ENCODE peak calls at places on chromosomes 1 and 21, in five cellular contexts. One of them, this sample, is unnamed.
A peak's percentile ranks its signal among the peaks of the same experiment; 100 is the strongest.

GRCh38 chr1:44811234-44811633 is 2.9 kb downstream of the BTBD19 start:
- DNase-seq in adrenal gland: peak; percentile 21
- DNase-seq in IMR-90: no peak
- DNase-seq in endothelial cell of umbilical vein: peak; percentile 34
- DNase-seq in thyroid gland: no peak
- DNase-seq in this sample: no peak

GRCh38 chr21:44953628-44954021 is 13.8 kb downstream of the SLX9 start:
- DNase-seq in adrenal gland: no peak
- DNase-seq in IMR-90: no peak
- DNase-seq in endothelial cell of umbilical vein: no peak
- DNase-seq in thyroid gland: no peak
- DNase-seq in this sample: no peak

GRCh38 chr21:45516671-45517151 is 25.5 kb downstream of the SLC19A1 start:
- DNase-seq in adrenal gland: no peak
- DNase-seq in IMR-90: no peak
- DNase-seq in endothelial cell of umbilical vein: no peak
- DNase-seq in thyroid gland: no peak
- DNase-seq in this sample: no peak

GRCh38 chr1:241839369-241839990 is 8.5 kb upstream of the EXO1 start:
- DNase-seq in adrenal gland: no peak
- DNase-seq in IMR-90: no peak
- DNase-seq in endothelial cell of umbilical vein: no peak
- DNase-seq in thyroid gland: no peak
- DNase-seq in this sample: no peak

GRCh38 chr1:17605582-17606344 is 66.3 kb downstream of the ARHGEF10L start:
- DNase-seq in adrenal gland: no peak
- DNase-seq in IMR-90: peak; percentile 38
- DNase-seq in endothelial cell of umbilical vein: no peak
- DNase-seq in thyroid gland: peak; percentile 86
- DNase-seq in this sample: no peak

GRCh38 chr1:8926707-8927694 is 18.7 kb upstream of the CA6 start:
- DNase-seq in adrenal gland: no peak
- DNase-seq in IMR-90: no peak
- DNase-seq in endothelial cell of umbilical vein: no peak
- DNase-seq in thyroid gland: no peak
- DNase-seq in this sample: no peak

GRCh38 chr1:117060441-117061317 is 553 bp downstream of the TTF2 start:
- DNase-seq in adrenal gland: no peak
- DNase-seq in IMR-90: peak; percentile 34
- DNase-seq in endothelial cell of umbilical vein: peak; percentile 40
- DNase-seq in thyroid gland: peak; percentile 45
- DNase-seq in this sample: no peak

GRCh38 chr1:203038217-203038741 is 12.0 kb downstream of the PPFIA4 start:
- DNase-seq in adrenal gland: peak; percentile 50
- DNase-seq in IMR-90: peak; percentile 78
- DNase-seq in endothelial cell of umbilical vein: no peak
- DNase-seq in thyroid gland: no peak
- DNase-seq in this sample: peak; percentile 24

GRCh38 chr21:18951291-18952038 is 547.9 kb upstream of the TMPRSS15 start:
- DNase-seq in adrenal gland: peak; percentile 44
- DNase-seq in IMR-90: no peak
- DNase-seq in endothelial cell of umbilical vein: no peak
- DNase-seq in thyroid gland: no peak
- DNase-seq in this sample: no peak

GRCh38 chr21:45533731-45534571 is 8.3 kb downstream of the SLC19A1 start:
- DNase-seq in adrenal gland: peak; percentile 70
- DNase-seq in IMR-90: no peak
- DNase-seq in endothelial cell of umbilical vein: no peak
- DNase-seq in thyroid gland: peak; percentile 5
- DNase-seq in this sample: no peak

GRCh38 chr21:38831526-38832467 is 26.1 kb downstream of the ETS2 start:
- DNase-seq in adrenal gland: peak; percentile 85
- DNase-seq in IMR-90: peak; percentile 98
- DNase-seq in endothelial cell of umbilical vein: peak; percentile 18
- DNase-seq in thyroid gland: peak; percentile 58
- DNase-seq in this sample: peak; percentile 35

GRCh38 chr1:178282949-178283367 is 189.1 kb downstream of the RASAL2 start:
- DNase-seq in adrenal gland: no peak
- DNase-seq in IMR-90: peak; percentile 86
- DNase-seq in endothelial cell of umbilical vein: peak; percentile 69
- DNase-seq in thyroid gland: no peak
- DNase-seq in this sample: no peak

GRCh38 chr1:240946926-240947325 is 335.0 kb upstream of the GREM2 start:
- DNase-seq in adrenal gland: peak; percentile 52
- DNase-seq in IMR-90: peak; percentile 54
- DNase-seq in endothelial cell of umbilical vein: peak; percentile 52
- DNase-seq in thyroid gland: no peak
- DNase-seq in this sample: peak; percentile 19

GRCh38 chr1:231966983-231967382 is 340.4 kb downstream of the DISC1 start:
- DNase-seq in adrenal gland: no peak
- DNase-seq in IMR-90: no peak
- DNase-seq in endothelial cell of umbilical vein: no peak
- DNase-seq in thyroid gland: no peak
- DNase-seq in this sample: no peak

GRCh38 chr21:38806153-38806941 is 618 bp downstream of the ETS2 start:
- DNase-seq in adrenal gland: peak; percentile 45
- DNase-seq in IMR-90: no peak
- DNase-seq in endothelial cell of umbilical vein: no peak
- DNase-seq in thyroid gland: peak; percentile 39
- DNase-seq in this sample: peak; percentile 47

GRCh38 chr1:41041866-41042265 is 20.3 kb upstream of the SLFNL1 start:
- DNase-seq in adrenal gland: no peak
- DNase-seq in IMR-90: peak; percentile 58
- DNase-seq in endothelial cell of umbilical vein: no peak
- DNase-seq in thyroid gland: no peak
- DNase-seq in this sample: no peak

GRCh38 chr1:197249324-197249723 is 18.7 kb upstream of the CRB1 start:
- DNase-seq in adrenal gland: no peak
- DNase-seq in IMR-90: no peak
- DNase-seq in endothelial cell of umbilical vein: no peak
- DNase-seq in thyroid gland: no peak
- DNase-seq in this sample: no peak

GRCh38 chr1:1021010-1021845 is 1.3 kb downstream of the AGRN start:
- DNase-seq in adrenal gland: peak; percentile 51
- DNase-seq in IMR-90: peak; percentile 72
- DNase-seq in endothelial cell of umbilical vein: peak; percentile 46
- DNase-seq in thyroid gland: peak; percentile 84
- DNase-seq in this sample: no peak

GRCh38 chr1:108561731-108562326 is 1.9 kb downstream of the EEIG2 start:
- DNase-seq in adrenal gland: peak; percentile 57
- DNase-seq in IMR-90: no peak
- DNase-seq in endothelial cell of umbilical vein: peak; percentile 34
- DNase-seq in thyroid gland: peak; percentile 63
- DNase-seq in this sample: peak; percentile 31

GRCh38 chr1:114153051-114153620 is 533 bp downstream of the SYT6 start:
- DNase-seq in adrenal gland: peak; percentile 23
- DNase-seq in IMR-90: no peak
- DNase-seq in endothelial cell of umbilical vein: no peak
- DNase-seq in thyroid gland: no peak
- DNase-seq in this sample: peak; percentile 39

GRCh38 chr1:198201956-198202784 is 45.4 kb downstream of the NEK7 start:
- DNase-seq in adrenal gland: no peak
- DNase-seq in IMR-90: no peak
- DNase-seq in endothelial cell of umbilical vein: no peak
- DNase-seq in thyroid gland: peak; percentile 40
- DNase-seq in this sample: no peak

DNA sequence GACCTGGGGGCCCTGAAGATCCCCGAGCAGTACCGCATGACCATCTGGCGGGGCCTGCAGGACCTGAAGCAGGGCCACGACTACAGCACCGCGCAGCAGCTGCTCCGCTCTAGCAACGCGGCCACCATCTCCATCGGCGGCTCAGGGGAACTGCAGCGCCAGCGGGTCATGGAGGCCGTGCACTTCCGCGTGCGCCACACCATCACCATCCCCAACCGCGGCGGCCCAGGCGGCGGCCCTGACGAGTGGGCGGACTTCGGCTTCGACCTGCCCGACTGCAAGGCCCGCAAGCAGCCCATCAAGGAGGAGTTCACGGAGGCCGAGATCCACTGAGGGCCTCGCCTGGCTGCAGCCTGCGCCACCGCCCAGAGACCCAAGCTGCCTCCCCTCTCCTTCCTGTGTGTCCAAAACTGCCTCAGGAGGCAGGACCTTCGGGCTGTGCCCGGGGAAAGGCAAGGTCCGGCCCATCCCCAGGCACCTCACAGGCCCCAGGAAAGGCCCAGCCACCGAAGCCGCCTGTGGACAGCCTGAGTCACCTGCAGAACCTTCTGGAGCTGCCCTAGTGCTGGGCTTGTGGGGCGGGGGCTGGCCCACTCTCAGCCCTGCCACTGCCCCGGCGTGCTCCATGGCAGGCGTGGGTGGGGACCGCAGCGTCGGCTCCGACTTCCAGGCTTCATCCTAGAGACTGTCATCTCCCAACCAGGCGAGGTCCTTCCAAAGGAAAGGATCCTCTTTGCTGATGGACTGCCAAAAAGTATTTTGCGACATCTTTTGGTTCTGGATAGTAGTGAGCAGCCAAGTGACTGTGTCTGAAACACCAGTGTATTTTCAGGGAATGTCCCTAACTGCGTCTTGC is 19.3 kb upstream of the CCDC27 start:
- DNase-seq in adrenal gland: no peak
- DNase-seq in IMR-90: no peak
- DNase-seq in endothelial cell of umbilical vein: no peak
- DNase-seq in thyroid gland: no peak
- DNase-seq in this sample: no peak
- TF ChIP-seq POLR2A in adrenal gland: no peak
- TF ChIP-seq POLR2A in IMR-90: no peak
- TF ChIP-seq POLR2A in endothelial cell of umbilical vein: no peak
- TF ChIP-seq POLR2A in thyroid gland: no peak
- TF ChIP-seq POLR2A in this sample: no peak

DNA sequence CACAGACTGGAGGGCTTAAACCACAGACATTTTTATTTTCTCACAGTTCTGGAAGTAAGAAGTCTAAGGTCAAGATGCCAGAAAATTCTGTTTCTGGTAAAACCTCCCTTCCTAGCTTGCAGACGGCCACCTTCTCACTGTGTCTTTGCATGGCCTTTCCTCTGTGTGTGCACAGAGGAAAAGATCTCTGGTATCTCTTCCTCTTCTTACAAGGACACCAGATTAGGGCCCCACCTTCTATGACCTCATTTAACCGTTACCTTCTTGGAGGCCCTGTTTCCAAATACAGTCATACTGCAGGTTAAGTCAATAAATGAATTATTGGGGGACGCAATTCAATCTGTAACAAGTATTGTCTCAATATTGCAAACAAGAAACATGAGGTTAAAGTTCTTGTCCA is 63.0 kb upstream of the PRDX6 start:
- DNase-seq in adrenal gland: no peak
- DNase-seq in IMR-90: no peak
- DNase-seq in endothelial cell of umbilical vein: no peak
- DNase-seq in thyroid gland: no peak
- DNase-seq in this sample: no peak
- TF ChIP-seq POLR2A in adrenal gland: no peak
- TF ChIP-seq POLR2A in IMR-90: no peak
- TF ChIP-seq POLR2A in endothelial cell of umbilical vein: no peak
- TF ChIP-seq POLR2A in thyroid gland: no peak
- TF ChIP-seq POLR2A in this sample: peak; percentile 84

GRCh38 chr1:180271640-180272255 is 41.7 kb downstream of the LHX4 start:
- DNase-seq in adrenal gland: no peak
- DNase-seq in IMR-90: no peak
- DNase-seq in endothelial cell of umbilical vein: no peak
- DNase-seq in thyroid gland: no peak
- DNase-seq in this sample: no peak

GRCh38 chr1:180268556-180269044 is 38.5 kb downstream of the LHX4 start:
- DNase-seq in adrenal gland: no peak
- DNase-seq in IMR-90: no peak
- DNase-seq in endothelial cell of umbilical vein: no peak
- DNase-seq in thyroid gland: no peak
- DNase-seq in this sample: no peak

GRCh38 chr1:180270767-180271639 is 40.9 kb downstream of the LHX4 start:
- DNase-seq in adrenal gland: no peak
- DNase-seq in IMR-90: peak; percentile 88
- DNase-seq in endothelial cell of umbilical vein: no peak
- DNase-seq in thyroid gland: no peak
- DNase-seq in this sample: no peak

GRCh38 chr1:180267761-180268555 is 37.9 kb downstream of the LHX4 start:
- DNase-seq in adrenal gland: no peak
- DNase-seq in IMR-90: no peak
- DNase-seq in endothelial cell of umbilical vein: no peak
- DNase-seq in thyroid gland: no peak
- DNase-seq in this sample: no peak

GRCh38 chr1:180269848-180270766 is 40.0 kb downstream of the LHX4 start:
- DNase-seq in adrenal gland: no peak
- DNase-seq in IMR-90: no peak
- DNase-seq in endothelial cell of umbilical vein: no peak
- DNase-seq in thyroid gland: no peak
- DNase-seq in this sample: no peak
- TF ChIP-seq POLR2A in adrenal gland: no peak
- TF ChIP-seq POLR2A in IMR-90: no peak
- TF ChIP-seq POLR2A in endothelial cell of umbilical vein: no peak
- TF ChIP-seq POLR2A in thyroid gland: no peak
- TF ChIP-seq POLR2A in this sample: no peak

DNA sequence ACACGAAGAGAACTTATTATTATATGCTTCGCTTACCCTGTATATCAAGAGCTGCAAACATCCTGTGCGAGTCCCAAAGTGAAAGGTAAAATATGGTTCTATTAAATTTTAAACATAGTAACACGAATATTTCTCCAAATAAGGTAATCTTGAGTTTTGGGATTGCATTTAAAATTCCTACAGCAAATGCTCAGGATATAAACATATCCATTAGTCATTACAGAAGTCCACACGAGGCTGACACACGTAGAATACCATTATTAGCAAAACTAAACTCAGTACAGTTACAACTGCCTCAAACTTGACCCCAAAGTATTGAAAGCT is 282 bp upstream of the LYPLAL1 start:
- DNase-seq in adrenal gland: no peak
- DNase-seq in IMR-90: no peak
- DNase-seq in endothelial cell of umbilical vein: no peak
- DNase-seq in thyroid gland: no peak
- DNase-seq in this sample: no peak
- TF ChIP-seq POLR2A in adrenal gland: no peak
- TF ChIP-seq POLR2A in IMR-90: no peak
- TF ChIP-seq POLR2A in endothelial cell of umbilical vein: no peak
- TF ChIP-seq POLR2A in thyroid gland: no peak
- TF ChIP-seq POLR2A in this sample: no peak

GRCh38 chr1:67748147-67748546 is 63.1 kb downstream of the GADD45A start:
- DNase-seq in adrenal gland: no peak
- DNase-seq in IMR-90: no peak
- DNase-seq in endothelial cell of umbilical vein: no peak
- DNase-seq in thyroid gland: no peak
- DNase-seq in this sample: no peak

GRCh38 chr1:67749844-67750689 is 65.1 kb downstream of the GADD45A start:
- DNase-seq in adrenal gland: peak; percentile 54
- DNase-seq in IMR-90: peak; percentile 83
- DNase-seq in endothelial cell of umbilical vein: peak; percentile 76
- DNase-seq in thyroid gland: peak; percentile 85
- DNase-seq in this sample: no peak

GRCh38 chr1:67747667-67748066 is 62.7 kb downstream of the GADD45A start:
- DNase-seq in adrenal gland: no peak
- DNase-seq in IMR-90: peak; percentile 72
- DNase-seq in endothelial cell of umbilical vein: no peak
- DNase-seq in thyroid gland: no peak
- DNase-seq in this sample: no peak

GRCh38 chr1:67749263-67749843 is 64.4 kb downstream of the GADD45A start:
- DNase-seq in adrenal gland: no peak
- DNase-seq in IMR-90: no peak
- DNase-seq in endothelial cell of umbilical vein: no peak
- DNase-seq in thyroid gland: no peak
- DNase-seq in this sample: no peak

GRCh38 chr1:67748630-67749029 is 63.6 kb downstream of the GADD45A start:
- DNase-seq in adrenal gland: no peak
- DNase-seq in IMR-90: peak; percentile 84
- DNase-seq in endothelial cell of umbilical vein: peak; percentile 73
- DNase-seq in thyroid gland: no peak
- DNase-seq in this sample: no peak
- TF ChIP-seq POLR2A in adrenal gland: no peak
- TF ChIP-seq POLR2A in IMR-90: no peak
- TF ChIP-seq POLR2A in endothelial cell of umbilical vein: no peak
- TF ChIP-seq POLR2A in thyroid gland: peak; percentile 30
- TF ChIP-seq POLR2A in this sample: no peak